ENCODE peak calls at places on chromosomes 6 and 20, in eight cellular contexts. One of them, this sample, is unnamed.

GRCh38 chr6:53300656-53301551 is 47.8 kb downstream of the ELOVL5 start:
- DNase-seq in mesothelial cell of epicardium: no peak
- DNase-seq in astrocyte: peak; percentile 82
- DNase-seq in heart right ventricle: peak; percentile 23
- DNase-seq in HCT116: no peak
- DNase-seq in HL-60: peak; percentile 60
- DNase-seq in ascending aorta: no peak
- DNase-seq in OCI-LY7: no peak
- DNase-seq in this sample: no peak

GRCh38 chr6:169847773-169848380 is 96.5 kb downstream of the ERMARD start:
- DNase-seq in mesothelial cell of epicardium: no peak
- DNase-seq in astrocyte: no peak
- DNase-seq in heart right ventricle: no peak
- DNase-seq in HCT116: no peak
- DNase-seq in HL-60: no peak
- DNase-seq in ascending aorta: no peak
- DNase-seq in OCI-LY7: no peak
- DNase-seq in this sample: peak; percentile 32

GRCh38 chr6:4672772-4673171 is 103.4 kb upstream of the CDYL start:
- DNase-seq in mesothelial cell of epicardium: no peak
- DNase-seq in astrocyte: peak; percentile 61
- DNase-seq in heart right ventricle: no peak
- DNase-seq in HCT116: no peak
- DNase-seq in HL-60: no peak
- DNase-seq in ascending aorta: no peak
- DNase-seq in OCI-LY7: no peak
- DNase-seq in this sample: peak; percentile 10

GRCh38 chr6:73515204-73516101 is 5.4 kb downstream of the EEF1A1 start:
- DNase-seq in mesothelial cell of epicardium: no peak
- DNase-seq in astrocyte: peak; percentile 73
- DNase-seq in heart right ventricle: no peak
- DNase-seq in HCT116: no peak
- DNase-seq in HL-60: peak; percentile 62
- DNase-seq in ascending aorta: no peak
- DNase-seq in OCI-LY7: peak; percentile 80
- DNase-seq in this sample: no peak

GRCh38 chr6:29627762-29628418 is 5.1 kb downstream of the GABBR1 start:
- DNase-seq in mesothelial cell of epicardium: peak; percentile 52
- DNase-seq in astrocyte: peak; percentile 78
- DNase-seq in heart right ventricle: peak; percentile 80
- DNase-seq in HCT116: no peak
- DNase-seq in HL-60: no peak
- DNase-seq in ascending aorta: no peak
- DNase-seq in OCI-LY7: peak; percentile 55
- DNase-seq in this sample: peak; percentile 75

GRCh38 chr6:53646606-53647005 is 18.9 kb downstream of the KLHL31 start:
- DNase-seq in mesothelial cell of epicardium: no peak
- DNase-seq in astrocyte: no peak
- DNase-seq in heart right ventricle: no peak
- DNase-seq in HCT116: no peak
- DNase-seq in HL-60: no peak
- DNase-seq in ascending aorta: no peak
- DNase-seq in OCI-LY7: no peak
- DNase-seq in this sample: no peak

GRCh38 chr6:635233-635632 is 21.7 kb downstream of the HUS1B start:
- DNase-seq in mesothelial cell of epicardium: no peak
- DNase-seq in astrocyte: no peak
- DNase-seq in heart right ventricle: no peak
- DNase-seq in HCT116: no peak
- DNase-seq in HL-60: no peak
- DNase-seq in ascending aorta: no peak
- DNase-seq in OCI-LY7: no peak
- DNase-seq in this sample: no peak

GRCh38 chr6:33183071-33183683 is 9.1 kb downstream of the COL11A2 start:
- DNase-seq in mesothelial cell of epicardium: no peak
- DNase-seq in astrocyte: no peak
- DNase-seq in heart right ventricle: no peak
- DNase-seq in HCT116: no peak
- DNase-seq in HL-60: peak; percentile 16
- DNase-seq in ascending aorta: no peak
- DNase-seq in OCI-LY7: peak; percentile 64
- DNase-seq in this sample: no peak

DNA sequence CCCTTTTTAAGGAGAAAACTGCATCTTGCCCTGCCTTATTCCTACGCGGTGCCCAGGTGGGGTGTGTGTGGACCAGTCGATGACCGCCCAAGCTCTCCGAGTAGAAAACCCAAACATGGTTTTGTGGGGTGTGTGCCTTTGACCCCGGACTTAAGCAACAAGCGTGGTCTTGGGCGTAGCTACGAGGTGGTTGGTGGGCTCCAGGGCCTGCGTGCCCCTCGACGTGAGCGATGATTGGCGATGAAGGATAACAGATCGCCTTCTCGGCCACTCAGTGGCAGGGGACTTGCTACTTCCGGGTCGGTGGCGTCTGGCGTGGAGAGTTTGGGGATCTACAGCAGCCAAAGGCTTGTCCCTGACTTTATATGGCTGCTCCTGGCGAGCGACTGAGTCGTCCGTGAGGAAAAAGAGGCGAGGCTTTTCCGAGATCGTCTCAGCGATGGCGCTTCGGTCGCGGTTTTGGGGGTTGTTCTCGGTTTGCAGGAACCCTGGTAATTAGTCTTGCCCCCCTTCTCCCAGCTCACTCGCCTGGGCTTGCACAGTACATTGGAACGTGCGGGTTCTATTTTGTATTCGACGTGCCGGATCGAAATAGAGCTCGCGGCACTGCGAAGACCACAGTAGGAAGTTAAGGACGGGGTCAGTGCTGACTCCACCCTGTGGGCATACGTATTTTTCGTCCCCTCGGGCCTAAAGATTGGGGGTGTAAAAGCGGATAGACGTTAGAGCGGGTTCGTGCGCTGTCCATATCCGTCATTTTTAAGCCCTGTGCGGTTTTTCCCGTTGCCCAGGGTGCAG is at the start of gene MRPL18:
- DNase-seq in mesothelial cell of epicardium: peak; percentile 81
- DNase-seq in astrocyte: peak; percentile 98
- DNase-seq in heart right ventricle: peak; percentile 91
- DNase-seq in HCT116: peak; percentile 97
- DNase-seq in HL-60: peak; percentile 96
- DNase-seq in ascending aorta: peak; percentile 86
- DNase-seq in OCI-LY7: peak; percentile 98
- DNase-seq in this sample: peak; percentile 85
- TF ChIP-seq CTCF in mesothelial cell of epicardium: no peak
- TF ChIP-seq CTCF in astrocyte: no peak
- TF ChIP-seq CTCF in heart right ventricle: no peak
- TF ChIP-seq CTCF in HCT116: no peak
- TF ChIP-seq CTCF in HL-60: no peak
- TF ChIP-seq CTCF in ascending aorta: no peak
- TF ChIP-seq CTCF in OCI-LY7: no peak
- TF ChIP-seq CTCF in this sample: no peak

GRCh38 chr6:162387723-162388382 is 339.7 kb downstream of the PRKN start:
- DNase-seq in mesothelial cell of epicardium: no peak
- DNase-seq in astrocyte: no peak
- DNase-seq in heart right ventricle: peak; percentile 57
- DNase-seq in HCT116: no peak
- DNase-seq in HL-60: no peak
- DNase-seq in ascending aorta: no peak
- DNase-seq in OCI-LY7: no peak
- DNase-seq in this sample: no peak
- TF ChIP-seq CTCF in mesothelial cell of epicardium: no peak
- TF ChIP-seq CTCF in astrocyte: no peak
- TF ChIP-seq CTCF in heart right ventricle: no peak
- TF ChIP-seq CTCF in HCT116: no peak
- TF ChIP-seq CTCF in HL-60: no peak
- TF ChIP-seq CTCF in ascending aorta: no peak
- TF ChIP-seq CTCF in OCI-LY7: no peak
- TF ChIP-seq CTCF in this sample: no peak

GRCh38 chr6:134436950-134437349 is 119.0 kb upstream of the SGK1 start:
- DNase-seq in mesothelial cell of epicardium: no peak
- DNase-seq in astrocyte: peak; percentile 29
- DNase-seq in heart right ventricle: no peak
- DNase-seq in HCT116: no peak
- DNase-seq in HL-60: no peak
- DNase-seq in ascending aorta: no peak
- DNase-seq in OCI-LY7: peak; percentile 23
- DNase-seq in this sample: no peak

GRCh38 chr6:134438825-134439224 is 120.9 kb upstream of the SGK1 start:
- DNase-seq in mesothelial cell of epicardium: no peak
- DNase-seq in astrocyte: no peak
- DNase-seq in heart right ventricle: no peak
- DNase-seq in HCT116: no peak
- DNase-seq in HL-60: no peak
- DNase-seq in ascending aorta: no peak
- DNase-seq in OCI-LY7: no peak
- DNase-seq in this sample: no peak

GRCh38 chr6:134435814-134436280 is 117.9 kb upstream of the SGK1 start:
- DNase-seq in mesothelial cell of epicardium: no peak
- DNase-seq in astrocyte: no peak
- DNase-seq in heart right ventricle: no peak
- DNase-seq in HCT116: no peak
- DNase-seq in HL-60: no peak
- DNase-seq in ascending aorta: no peak
- DNase-seq in OCI-LY7: peak; percentile 2
- DNase-seq in this sample: no peak

GRCh38 chr6:134436281-134436815 is 118.4 kb upstream of the SGK1 start:
- DNase-seq in mesothelial cell of epicardium: no peak
- DNase-seq in astrocyte: peak; percentile 97
- DNase-seq in heart right ventricle: no peak
- DNase-seq in HCT116: peak; percentile 75
- DNase-seq in HL-60: no peak
- DNase-seq in ascending aorta: peak; percentile 41
- DNase-seq in OCI-LY7: peak; percentile 37
- DNase-seq in this sample: no peak

DNA sequence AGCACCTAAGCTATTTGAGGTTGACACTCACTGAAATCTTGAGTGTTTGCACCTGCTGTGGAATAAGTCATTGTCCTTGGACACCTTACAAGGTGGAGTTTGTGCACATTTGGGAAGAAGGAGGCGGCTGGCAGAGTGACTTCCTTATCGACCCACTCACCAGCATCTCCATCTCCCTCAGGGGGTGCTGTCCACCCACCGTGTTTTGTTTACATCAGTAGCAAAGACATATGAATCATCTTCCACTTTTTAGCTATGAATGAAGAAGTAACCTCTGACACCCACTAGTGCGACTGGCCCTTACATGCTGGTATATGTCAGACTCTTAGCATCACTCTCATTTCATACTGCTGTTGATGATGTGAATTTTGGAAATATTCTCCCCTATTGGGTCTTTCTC is 119.5 kb upstream of the SGK1 start:
- DNase-seq in mesothelial cell of epicardium: no peak
- DNase-seq in astrocyte: peak; percentile 40
- DNase-seq in heart right ventricle: no peak
- DNase-seq in HCT116: no peak
- DNase-seq in HL-60: peak; percentile 18
- DNase-seq in ascending aorta: no peak
- DNase-seq in OCI-LY7: peak; percentile 20
- DNase-seq in this sample: no peak
- TF ChIP-seq CTCF in mesothelial cell of epicardium: no peak
- TF ChIP-seq CTCF in astrocyte: peak; percentile 21
- TF ChIP-seq CTCF in heart right ventricle: no peak
- TF ChIP-seq CTCF in HCT116: no peak
- TF ChIP-seq CTCF in HL-60: no peak
- TF ChIP-seq CTCF in ascending aorta: no peak
- TF ChIP-seq CTCF in OCI-LY7: peak; percentile 20
- TF ChIP-seq CTCF in this sample: no peak

DNA sequence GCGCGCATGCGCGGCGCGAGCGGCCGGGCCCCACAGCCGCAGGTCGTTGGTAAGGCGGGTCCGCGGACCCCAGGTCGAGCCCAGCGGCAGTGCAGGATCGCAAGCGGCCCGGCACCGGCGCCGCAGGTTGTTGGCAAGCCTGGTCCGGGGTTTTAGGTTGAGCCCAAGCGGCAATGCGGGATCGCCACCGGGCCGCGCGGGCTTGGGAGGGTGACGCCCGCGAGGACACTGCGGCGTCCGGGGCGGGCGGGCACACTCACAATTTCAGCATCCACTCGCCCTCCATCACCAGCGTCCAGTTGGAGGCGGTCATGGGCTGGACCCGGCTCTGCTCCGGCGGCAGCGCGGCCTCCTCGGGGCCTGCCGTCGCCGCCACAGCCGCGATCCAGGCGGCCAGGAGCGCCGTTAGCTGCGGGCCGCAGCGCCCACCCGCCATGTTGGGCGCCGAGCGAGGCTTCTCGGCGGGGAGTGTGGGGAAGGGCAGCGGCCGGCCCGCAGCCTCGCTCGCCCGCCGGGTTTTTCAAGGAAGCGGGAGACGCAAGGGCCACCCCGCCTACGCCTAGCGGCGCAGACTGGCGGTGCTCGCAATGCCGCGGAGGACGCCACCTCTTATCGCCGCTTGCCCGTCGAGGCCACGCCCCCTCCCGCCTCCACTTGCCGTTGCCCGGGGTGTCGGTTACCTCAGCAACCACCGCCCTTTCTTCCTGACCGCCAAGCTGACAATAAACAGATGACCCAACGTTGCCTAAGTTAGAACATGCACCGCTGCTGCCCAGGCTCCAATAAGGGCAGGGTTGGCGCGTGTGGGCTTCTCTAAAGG is at the start of gene TMX4:
- DNase-seq in mesothelial cell of epicardium: peak; percentile 79
- DNase-seq in astrocyte: peak; percentile 91
- DNase-seq in heart right ventricle: peak; percentile 98
- DNase-seq in HCT116: peak; percentile 85
- DNase-seq in HL-60: peak; percentile 99
- DNase-seq in ascending aorta: peak; percentile 93
- DNase-seq in OCI-LY7: peak; percentile 96
- DNase-seq in this sample: peak; percentile 96
- TF ChIP-seq CTCF in mesothelial cell of epicardium: no peak
- TF ChIP-seq CTCF in astrocyte: no peak
- TF ChIP-seq CTCF in heart right ventricle: peak; percentile 48
- TF ChIP-seq CTCF in HCT116: no peak
- TF ChIP-seq CTCF in HL-60: peak; percentile 14
- TF ChIP-seq CTCF in ascending aorta: peak; percentile 64
- TF ChIP-seq CTCF in OCI-LY7: no peak
- TF ChIP-seq CTCF in this sample: peak; percentile 70

DNA sequence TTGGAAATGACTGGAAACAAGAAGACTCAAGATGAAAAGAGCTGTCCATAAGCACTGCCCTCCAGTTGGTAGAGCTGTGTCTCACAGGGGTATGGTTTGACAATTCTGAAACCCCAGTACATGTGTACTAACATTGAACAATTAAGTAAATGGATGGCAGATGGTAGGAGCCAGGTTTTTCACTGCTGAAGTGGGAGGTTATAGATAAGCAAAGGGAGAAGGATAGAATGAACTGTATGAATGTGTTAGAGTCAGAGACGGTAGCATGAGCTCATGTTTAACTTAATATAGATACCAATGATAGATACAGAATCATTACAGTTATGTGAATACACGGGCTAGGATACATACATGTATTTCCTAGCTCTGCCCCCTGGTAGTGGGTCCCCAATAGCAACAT is 95.0 kb upstream of the SIRPA start:
- DNase-seq in mesothelial cell of epicardium: no peak
- DNase-seq in astrocyte: no peak
- DNase-seq in heart right ventricle: no peak
- DNase-seq in HCT116: no peak
- DNase-seq in HL-60: no peak
- DNase-seq in ascending aorta: no peak
- DNase-seq in OCI-LY7: no peak
- DNase-seq in this sample: no peak
- TF ChIP-seq CTCF in mesothelial cell of epicardium: no peak
- TF ChIP-seq CTCF in astrocyte: no peak
- TF ChIP-seq CTCF in heart right ventricle: no peak
- TF ChIP-seq CTCF in HCT116: no peak
- TF ChIP-seq CTCF in HL-60: no peak
- TF ChIP-seq CTCF in ascending aorta: no peak
- TF ChIP-seq CTCF in OCI-LY7: no peak
- TF ChIP-seq CTCF in this sample: no peak